ENCODE peak calls at places on chromosomes 5 and 9, in five cellular contexts. One of them, this sample, is unnamed.
A peak's percentile ranks its signal among the peaks of the same experiment; 100 is the strongest.

GRCh38 chr9:81874228-81874627 is 54.0 kb upstream of the SPATA31D4 start:
- DNase-seq in activated CD8-positive, alpha-beta T cell treated with anti-CD3 and anti-CD28 coated beads for 36 hours: no peak
- DNase-seq in D721Med: no peak
- DNase-seq in nephron progenitor cell: no peak
- DNase-seq in HepG2: no peak
- DNase-seq in this sample: no peak

GRCh38 chr5:57176350-57176857 is 2.5 kb downstream of the GPBP1 start:
- DNase-seq in activated CD8-positive, alpha-beta T cell treated with anti-CD3 and anti-CD28 coated beads for 36 hours: no peak
- DNase-seq in D721Med: no peak
- DNase-seq in HepG2: no peak
- DNase-seq in nephron progenitor cell: no peak
- DNase-seq in this sample: no peak

GRCh38 chr9:114681594-114682332 is at the start of gene TEX48:
- DNase-seq in D721Med: no peak
- DNase-seq in HepG2: peak; percentile 80
- DNase-seq in nephron progenitor cell: peak; percentile 71
- DNase-seq in activated CD8-positive, alpha-beta T cell treated with anti-CD3 and anti-CD28 coated beads for 36 hours: peak; percentile 92
- DNase-seq in this sample: peak; percentile 59

GRCh38 chr5:44387391-44387790 is 1.8 kb downstream of the FGF10 start:
- DNase-seq in D721Med: no peak
- DNase-seq in nephron progenitor cell: peak; percentile 11
- DNase-seq in activated CD8-positive, alpha-beta T cell treated with anti-CD3 and anti-CD28 coated beads for 36 hours: no peak
- DNase-seq in HepG2: no peak
- DNase-seq in this sample: no peak

GRCh38 chr9:4146293-4146692 is 153.6 kb downstream of the GLIS3 start:
- DNase-seq in nephron progenitor cell: no peak
- DNase-seq in activated CD8-positive, alpha-beta T cell treated with anti-CD3 and anti-CD28 coated beads for 36 hours: no peak
- DNase-seq in D721Med: no peak
- DNase-seq in HepG2: no peak
- DNase-seq in this sample: no peak

GRCh38 chr9:109705515-109705914 is 74.5 kb upstream of the PALM2AKAP2 start:
- DNase-seq in activated CD8-positive, alpha-beta T cell treated with anti-CD3 and anti-CD28 coated beads for 36 hours: no peak
- DNase-seq in nephron progenitor cell: no peak
- DNase-seq in HepG2: peak; percentile 2
- DNase-seq in D721Med: no peak
- DNase-seq in this sample: no peak

GRCh38 chr5:77644443-77645157 is 6.1 kb upstream of the OTP start:
- DNase-seq in nephron progenitor cell: peak; percentile 30
- DNase-seq in HepG2: no peak
- DNase-seq in D721Med: no peak
- DNase-seq in activated CD8-positive, alpha-beta T cell treated with anti-CD3 and anti-CD28 coated beads for 36 hours: no peak
- DNase-seq in this sample: no peak

GRCh38 chr9:135887585-135888050 is 19.7 kb downstream of the CAMSAP1 start:
- DNase-seq in activated CD8-positive, alpha-beta T cell treated with anti-CD3 and anti-CD28 coated beads for 36 hours: peak; percentile 89
- DNase-seq in D721Med: no peak
- DNase-seq in HepG2: no peak
- DNase-seq in nephron progenitor cell: no peak
- DNase-seq in this sample: no peak

GRCh38 chr5:12217039-12217438 is 312.8 kb upstream of the CTNND2 start:
- DNase-seq in D721Med: no peak
- DNase-seq in nephron progenitor cell: no peak
- DNase-seq in activated CD8-positive, alpha-beta T cell treated with anti-CD3 and anti-CD28 coated beads for 36 hours: no peak
- DNase-seq in HepG2: no peak
- DNase-seq in this sample: no peak

GRCh38 chr5:58849995-58850667 is 267.3 kb downstream of the RAB3C start:
- DNase-seq in D721Med: peak; percentile 20
- DNase-seq in nephron progenitor cell: peak; percentile 32
- DNase-seq in HepG2: peak; percentile 87
- DNase-seq in activated CD8-positive, alpha-beta T cell treated with anti-CD3 and anti-CD28 coated beads for 36 hours: no peak
- DNase-seq in this sample: peak; percentile 76

GRCh38 chr9:112790231-112790774 is 39.7 kb downstream of the SNX30 start:
- DNase-seq in nephron progenitor cell: no peak
- DNase-seq in HepG2: no peak
- DNase-seq in D721Med: no peak
- DNase-seq in activated CD8-positive, alpha-beta T cell treated with anti-CD3 and anti-CD28 coated beads for 36 hours: no peak
- DNase-seq in this sample: no peak

GRCh38 chr5:151233576-151234202 is 9.8 kb upstream of the CCDC69 start:
- DNase-seq in HepG2: no peak
- DNase-seq in activated CD8-positive, alpha-beta T cell treated with anti-CD3 and anti-CD28 coated beads for 36 hours: no peak
- DNase-seq in nephron progenitor cell: no peak
- DNase-seq in D721Med: no peak
- DNase-seq in this sample: no peak

GRCh38 chr5:96880402-96881164 is 4.3 kb downstream of the ERAP2 start:
- DNase-seq in activated CD8-positive, alpha-beta T cell treated with anti-CD3 and anti-CD28 coated beads for 36 hours: no peak
- DNase-seq in nephron progenitor cell: no peak
- DNase-seq in D721Med: no peak
- DNase-seq in HepG2: no peak
- DNase-seq in this sample: no peak

GRCh38 chr9:35842020-35842745 is 13.2 kb downstream of the TMEM8B start:
- DNase-seq in activated CD8-positive, alpha-beta T cell treated with anti-CD3 and anti-CD28 coated beads for 36 hours: no peak
- DNase-seq in HepG2: no peak
- DNase-seq in nephron progenitor cell: no peak
- DNase-seq in D721Med: no peak
- DNase-seq in this sample: no peak

GRCh38 chr5:139816566-139816965 is 21.0 kb downstream of the PSD2 start:
- DNase-seq in HepG2: no peak
- DNase-seq in D721Med: no peak
- DNase-seq in nephron progenitor cell: no peak
- DNase-seq in activated CD8-positive, alpha-beta T cell treated with anti-CD3 and anti-CD28 coated beads for 36 hours: no peak
- DNase-seq in this sample: no peak

GRCh38 chr5:16578474-16578883 is 38.3 kb downstream of the RETREG1 start:
- DNase-seq in activated CD8-positive, alpha-beta T cell treated with anti-CD3 and anti-CD28 coated beads for 36 hours: no peak
- DNase-seq in nephron progenitor cell: no peak
- DNase-seq in D721Med: no peak
- DNase-seq in HepG2: no peak
- DNase-seq in this sample: no peak

GRCh38 chr9:83032065-83032625 is 30.8 kb downstream of the RASEF start:
- DNase-seq in HepG2: no peak
- DNase-seq in nephron progenitor cell: no peak
- DNase-seq in activated CD8-positive, alpha-beta T cell treated with anti-CD3 and anti-CD28 coated beads for 36 hours: no peak
- DNase-seq in D721Med: no peak
- DNase-seq in this sample: no peak

GRCh38 chr9:134221273-134222017 is 57.1 kb upstream of the RNU6ATAC start:
- DNase-seq in activated CD8-positive, alpha-beta T cell treated with anti-CD3 and anti-CD28 coated beads for 36 hours: no peak
- DNase-seq in D721Med: no peak
- DNase-seq in HepG2: no peak
- DNase-seq in nephron progenitor cell: no peak
- DNase-seq in this sample: no peak

GRCh38 chr5:127077346-127077745 is 4.0 kb upstream of the C5orf63 start:
- DNase-seq in HepG2: no peak
- DNase-seq in activated CD8-positive, alpha-beta T cell treated with anti-CD3 and anti-CD28 coated beads for 36 hours: no peak
- DNase-seq in nephron progenitor cell: no peak
- DNase-seq in D721Med: no peak
- DNase-seq in this sample: no peak

DNA sequence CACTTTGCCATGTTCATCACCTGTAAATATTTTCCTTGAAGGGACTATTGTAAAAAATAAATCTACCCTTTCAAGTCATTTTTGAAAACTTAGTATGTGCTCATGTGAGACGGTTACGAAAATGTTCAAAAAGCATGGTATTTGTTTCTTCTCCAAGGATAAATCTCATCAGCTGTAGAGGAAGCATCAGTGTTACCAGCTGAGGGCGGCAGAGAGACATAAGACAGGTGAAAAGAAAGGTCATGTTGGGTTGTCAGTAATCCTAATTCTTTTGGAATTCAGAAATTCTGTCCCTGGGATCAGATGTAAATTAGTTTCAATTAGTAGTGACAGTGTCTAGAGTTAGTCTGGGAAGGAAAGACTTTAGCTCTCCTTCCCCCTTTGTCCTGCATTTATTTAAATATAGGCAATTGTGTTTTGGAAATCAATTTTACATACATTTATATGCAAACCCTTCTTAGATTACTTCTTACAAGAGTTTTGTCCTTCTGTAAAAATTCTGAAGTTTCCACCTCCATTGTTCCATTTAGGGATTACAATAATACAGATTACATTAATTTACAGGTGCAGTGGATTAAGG is 791.9 kb upstream of the CDH6 start:
- DNase-seq in activated CD8-positive, alpha-beta T cell treated with anti-CD3 and anti-CD28 coated beads for 36 hours: peak; percentile 7
- DNase-seq in nephron progenitor cell: peak; percentile 55
- DNase-seq in D721Med: no peak
- DNase-seq in HepG2: peak; percentile 53
- DNase-seq in this sample: peak; percentile 35
- TF ChIP-seq CTCF in activated CD8-positive, alpha-beta T cell treated with anti-CD3 and anti-CD28 coated beads for 36 hours: no peak
- TF ChIP-seq CTCF in nephron progenitor cell: peak; percentile 60
- TF ChIP-seq CTCF in D721Med: peak; percentile 91
- TF ChIP-seq CTCF in HepG2: peak; percentile 77
- TF ChIP-seq CTCF in this sample: peak; percentile 80

GRCh38 chr9:27282269-27282668 is 14.7 kb downstream of the EQTN start:
- DNase-seq in nephron progenitor cell: no peak
- DNase-seq in activated CD8-positive, alpha-beta T cell treated with anti-CD3 and anti-CD28 coated beads for 36 hours: no peak
- DNase-seq in D721Med: no peak
- DNase-seq in HepG2: no peak
- DNase-seq in this sample: no peak
- TF ChIP-seq CTCF in nephron progenitor cell: no peak
- TF ChIP-seq CTCF in activated CD8-positive, alpha-beta T cell treated with anti-CD3 and anti-CD28 coated beads for 36 hours: no peak
- TF ChIP-seq CTCF in D721Med: no peak
- TF ChIP-seq CTCF in HepG2: no peak
- TF ChIP-seq CTCF in this sample: no peak

GRCh38 chr5:175460126-175460525 is 16.1 kb upstream of the DRD1 start:
- DNase-seq in D721Med: no peak
- DNase-seq in activated CD8-positive, alpha-beta T cell treated with anti-CD3 and anti-CD28 coated beads for 36 hours: peak; percentile 32
- DNase-seq in nephron progenitor cell: no peak
- DNase-seq in HepG2: no peak
- DNase-seq in this sample: no peak
- TF ChIP-seq CTCF in D721Med: peak; percentile 61
- TF ChIP-seq CTCF in activated CD8-positive, alpha-beta T cell treated with anti-CD3 and anti-CD28 coated beads for 36 hours: no peak
- TF ChIP-seq CTCF in nephron progenitor cell: peak; percentile 50
- TF ChIP-seq CTCF in HepG2: peak; percentile 50
- TF ChIP-seq CTCF in this sample: peak; percentile 60

GRCh38 chr5:9498541-9499497 is 47.1 kb downstream of the SEMA5A start:
- DNase-seq in D721Med: no peak
- DNase-seq in activated CD8-positive, alpha-beta T cell treated with anti-CD3 and anti-CD28 coated beads for 36 hours: no peak
- DNase-seq in HepG2: peak; percentile 7
- DNase-seq in nephron progenitor cell: no peak
- DNase-seq in this sample: peak; percentile 19
- TF ChIP-seq CTCF in D721Med: peak; percentile 2
- TF ChIP-seq CTCF in activated CD8-positive, alpha-beta T cell treated with anti-CD3 and anti-CD28 coated beads for 36 hours: no peak
- TF ChIP-seq CTCF in HepG2: peak; percentile 29
- TF ChIP-seq CTCF in nephron progenitor cell: peak; percentile 38
- TF ChIP-seq CTCF in this sample: peak; percentile 79

DNA sequence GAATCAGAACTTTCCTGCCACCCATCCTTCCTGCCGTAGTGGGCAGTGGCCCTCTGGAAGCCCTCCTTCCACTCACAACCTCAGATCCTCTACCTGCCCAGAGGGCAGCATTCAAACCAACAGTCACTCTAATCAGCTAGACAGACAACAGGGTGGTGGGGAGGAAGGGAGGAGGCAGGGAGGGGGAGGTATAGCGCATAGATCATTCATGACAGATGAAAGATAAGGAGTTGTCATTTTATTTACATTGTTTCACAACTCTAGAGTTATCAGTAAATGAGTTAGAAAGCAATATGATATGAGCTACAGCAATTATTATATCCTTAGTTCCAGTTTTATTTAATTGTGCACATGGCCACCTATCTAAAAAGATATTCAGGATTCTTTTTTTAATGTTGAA is 852 bp downstream of the IL9 start:
- DNase-seq in D721Med: no peak
- DNase-seq in HepG2: peak; percentile 70
- DNase-seq in activated CD8-positive, alpha-beta T cell treated with anti-CD3 and anti-CD28 coated beads for 36 hours: no peak
- DNase-seq in nephron progenitor cell: no peak
- DNase-seq in this sample: no peak
- TF ChIP-seq CTCF in D721Med: no peak
- TF ChIP-seq CTCF in HepG2: no peak
- TF ChIP-seq CTCF in activated CD8-positive, alpha-beta T cell treated with anti-CD3 and anti-CD28 coated beads for 36 hours: no peak
- TF ChIP-seq CTCF in nephron progenitor cell: no peak
- TF ChIP-seq CTCF in this sample: no peak

GRCh38 chr5:93589812-93590215 is 6.8 kb downstream of the NR2F1 start:
- DNase-seq in activated CD8-positive, alpha-beta T cell treated with anti-CD3 and anti-CD28 coated beads for 36 hours: no peak
- DNase-seq in D721Med: no peak
- DNase-seq in HepG2: no peak
- DNase-seq in nephron progenitor cell: no peak
- DNase-seq in this sample: no peak
- TF ChIP-seq CTCF in activated CD8-positive, alpha-beta T cell treated with anti-CD3 and anti-CD28 coated beads for 36 hours: no peak
- TF ChIP-seq CTCF in D721Med: no peak
- TF ChIP-seq CTCF in HepG2: peak; percentile 9
- TF ChIP-seq CTCF in nephron progenitor cell: no peak
- TF ChIP-seq CTCF in this sample: no peak

GRCh38 chr5:172336264-172336663 is 52.7 kb upstream of the UBTD2 start:
- DNase-seq in activated CD8-positive, alpha-beta T cell treated with anti-CD3 and anti-CD28 coated beads for 36 hours: no peak
- DNase-seq in HepG2: no peak
- DNase-seq in D721Med: no peak
- DNase-seq in nephron progenitor cell: no peak
- DNase-seq in this sample: no peak

GRCh38 chr5:172336666-172337310 is 53.2 kb upstream of the UBTD2 start:
- DNase-seq in D721Med: no peak
- DNase-seq in HepG2: no peak
- DNase-seq in nephron progenitor cell: no peak
- DNase-seq in activated CD8-positive, alpha-beta T cell treated with anti-CD3 and anti-CD28 coated beads for 36 hours: no peak
- DNase-seq in this sample: no peak

GRCh38 chr5:172334641-172335040 is 51.1 kb upstream of the UBTD2 start:
- DNase-seq in activated CD8-positive, alpha-beta T cell treated with anti-CD3 and anti-CD28 coated beads for 36 hours: no peak
- DNase-seq in HepG2: no peak
- DNase-seq in nephron progenitor cell: no peak
- DNase-seq in D721Med: no peak
- DNase-seq in this sample: no peak

GRCh38 chr5:172335721-172336120 is 52.2 kb upstream of the UBTD2 start:
- DNase-seq in nephron progenitor cell: no peak
- DNase-seq in HepG2: no peak
- DNase-seq in D721Med: no peak
- DNase-seq in activated CD8-positive, alpha-beta T cell treated with anti-CD3 and anti-CD28 coated beads for 36 hours: no peak
- DNase-seq in this sample: no peak

GRCh38 chr5:172334196-172334595 is 50.6 kb upstream of the UBTD2 start:
- DNase-seq in nephron progenitor cell: no peak
- DNase-seq in HepG2: no peak
- DNase-seq in D721Med: no peak
- DNase-seq in activated CD8-positive, alpha-beta T cell treated with anti-CD3 and anti-CD28 coated beads for 36 hours: peak; percentile 49
- DNase-seq in this sample: no peak
- TF ChIP-seq CTCF in nephron progenitor cell: no peak
- TF ChIP-seq CTCF in HepG2: peak; percentile 65
- TF ChIP-seq CTCF in D721Med: no peak
- TF ChIP-seq CTCF in activated CD8-positive, alpha-beta T cell treated with anti-CD3 and anti-CD28 coated beads for 36 hours: no peak
- TF ChIP-seq CTCF in this sample: no peak

GRCh38 chr9:123639743-123640142 is 283.7 kb downstream of the CRB2 start:
- DNase-seq in HepG2: no peak
- DNase-seq in nephron progenitor cell: no peak
- DNase-seq in D721Med: no peak
- DNase-seq in activated CD8-positive, alpha-beta T cell treated with anti-CD3 and anti-CD28 coated beads for 36 hours: no peak
- DNase-seq in this sample: no peak
- TF ChIP-seq CTCF in HepG2: no peak
- TF ChIP-seq CTCF in nephron progenitor cell: no peak
- TF ChIP-seq CTCF in D721Med: no peak
- TF ChIP-seq CTCF in activated CD8-positive, alpha-beta T cell treated with anti-CD3 and anti-CD28 coated beads for 36 hours: no peak
- TF ChIP-seq CTCF in this sample: no peak

This sample was measured in LNCaP clone FGC.